ENCODE peak calls at places on chromosomes 12 and 14, in four cellular contexts. N is IMR-90, G is H9, X is H1. I is an unnamed sample.

GRCh38 chr14:61132894-61133293 is 148.2 kb downstream of the TMEM30B start:
- DNase-seq in N (no peak), G (no peak), X (no peak), I (peak; percentile 76)

GRCh38 chr12:92538970-92539749 is 163.6 kb upstream of the PLEKHG7 start:
- DNase-seq in N (peak; percentile 80), G (no peak), X (no peak), I (no peak)

GRCh38 chr14:54447231-54447692 is 6.1 kb upstream of the CNIH1 start:
- DNase-seq in N (peak; percentile 52), G (no peak), X (no peak), I (no peak)

GRCh38 chr12:15757553-15758255 is 31.5 kb downstream of the EPS8 start:
- DNase-seq in N (peak; percentile 92), G (no peak), X (no peak), I (peak; percentile 90)

GRCh38 chr12:117985182-117985581 is 16.4 kb upstream of the KSR2 start:
- DNase-seq in N (no peak), G (no peak), X (no peak), I (no peak)

GRCh38 chr14:100383727-100384158 is 60.6 kb downstream of the SLC25A47 start:
- DNase-seq in N (peak; percentile 55), G (peak; percentile 83), X (no peak), I (peak; percentile 79)

GRCh38 chr14:87745507-87746118 is 247.4 kb downstream of the GALC start:
- DNase-seq in N (peak; percentile 7), G (peak; percentile 57), X (peak; percentile 17), I (peak; percentile 82)

GRCh38 chr14:34750670-34751069 is 36.3 kb upstream of the CFL2 start:
- DNase-seq in N (peak; percentile 78), G (no peak), X (no peak), I (no peak)

GRCh38 chr12:108980831-108981618 is 39.8 kb downstream of the SVOP start:
- DNase-seq in N (peak; percentile 32), G (no peak), X (peak; percentile 10), I (peak; percentile 96)

GRCh38 chr12:24750263-24750662 is 198.6 kb downstream of the BCAT1 start:
- DNase-seq in N (no peak), G (no peak), X (no peak), I (no peak)

GRCh38 chr12:24748326-24748725 is 200.6 kb downstream of the BCAT1 start:
- DNase-seq in N (no peak), G (no peak), X (no peak), I (peak; percentile 42)

GRCh38 chr12:24751181-24751580 is 197.7 kb downstream of the BCAT1 start:
- DNase-seq in N (peak; percentile 47), G (no peak), X (no peak), I (no peak)

GRCh38 chr12:24746021-24746671 is 202.8 kb downstream of the BCAT1 start:
- DNase-seq in N (no peak), G (no peak), X (no peak), I (no peak)

GRCh38 chr12:24749171-24749570 is 199.7 kb downstream of the BCAT1 start:
- DNase-seq in N (no peak), G (no peak), X (no peak), I (peak; percentile 27)
- H4K5ac ChIP-seq in N (no peak overlapping the region), G (no peak overlapping the region), X (no peak overlapping the region), I (no peak overlapping the region)

DNA sequence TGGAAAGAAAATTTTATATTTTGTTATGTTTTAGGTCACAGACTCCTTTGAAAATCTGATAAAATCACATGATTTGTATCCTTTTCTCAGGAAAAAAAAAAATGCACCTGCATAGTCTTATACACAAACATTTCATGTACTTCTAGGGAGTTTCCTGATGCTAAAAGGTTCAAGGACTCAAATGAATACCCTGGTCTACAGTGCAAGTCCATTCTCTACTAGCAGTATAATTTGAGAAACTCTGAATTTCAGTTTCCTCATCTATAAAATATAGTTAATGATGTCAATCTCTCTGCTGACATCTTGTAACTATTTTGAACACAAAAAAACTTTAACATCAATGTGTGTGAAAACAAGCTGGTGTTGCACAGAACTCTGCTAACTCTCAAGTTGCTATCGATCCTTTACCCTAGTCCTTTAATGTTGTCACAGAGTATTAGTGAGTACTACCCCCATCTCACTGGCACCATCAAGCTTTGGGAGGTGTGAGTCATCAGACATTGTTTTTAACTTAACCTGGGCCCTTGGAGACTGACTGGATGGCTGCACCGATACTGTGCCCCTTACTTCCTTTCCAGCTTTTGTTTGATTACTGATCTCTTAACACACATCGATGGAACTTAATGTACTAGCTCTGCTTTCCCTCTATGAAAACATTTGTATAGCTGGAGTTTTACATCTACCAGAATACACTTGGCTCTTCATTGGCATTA is 251.9 kb upstream of the SOX5 start:
- DNase-seq in N (no peak), G (no peak), X (no peak), I (peak; percentile 22)
- H3K4me2 ChIP-seq in N (no peak overlapping the region), G (no peak overlapping the region), X (no peak overlapping the region), I (no peak overlapping the region)

DNA sequence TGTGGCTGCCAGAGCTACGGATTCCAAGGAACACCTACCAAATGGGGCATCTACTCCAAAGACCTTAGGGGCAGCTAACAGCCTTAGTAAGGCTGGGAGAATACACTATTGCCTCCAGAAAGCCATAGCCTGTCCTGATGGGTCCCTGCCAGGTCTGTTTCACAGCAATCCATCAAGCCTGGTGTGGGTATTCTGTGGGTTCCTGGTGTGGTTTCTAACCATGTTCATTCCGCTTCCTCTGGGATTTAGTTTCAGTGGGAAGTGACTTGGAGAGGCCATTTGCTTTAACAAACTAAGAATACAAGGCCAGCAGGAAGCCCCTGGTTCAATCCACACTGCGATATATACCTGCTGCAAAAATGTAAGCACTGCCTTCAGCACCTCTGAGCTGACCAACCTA is 220.5 kb downstream of the FOXN3 start:
- DNase-seq in N (no peak), G (no peak), X (no peak), I (no peak)
- H4K5ac ChIP-seq in N (no peak overlapping the region), G (no peak overlapping the region), X (no peak overlapping the region), I (no peak overlapping the region)

DNA sequence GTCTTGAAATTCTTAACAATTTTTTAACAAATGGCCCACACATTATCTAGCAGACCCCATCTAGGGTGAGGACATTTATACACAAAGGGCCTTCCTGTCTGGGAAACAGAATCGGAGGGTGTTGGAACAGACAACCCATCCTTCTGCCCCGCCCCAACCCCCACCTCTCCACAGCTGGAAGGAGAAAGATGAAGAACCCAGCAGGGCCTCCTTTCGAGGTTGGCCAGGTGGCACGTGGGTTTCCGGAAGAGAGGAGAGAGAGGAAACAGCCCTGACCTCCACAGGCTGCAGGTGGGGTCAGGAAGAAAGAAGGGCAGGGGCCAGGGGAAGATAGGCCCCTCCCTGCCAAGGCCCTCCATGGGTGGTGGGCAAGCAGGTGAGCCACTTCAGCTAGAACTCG is 57.2 kb downstream of the LRRC74A start:
- DNase-seq in N (no peak), G (no peak), X (no peak), I (no peak)
- H3K4me2 ChIP-seq in N (no peak overlapping the region), G (no peak overlapping the region), X (no peak overlapping the region), I (no peak overlapping the region)

GRCh38 chr14:23160924-23161522 is 22.4 kb downstream of the SLC7A8 start:
- DNase-seq in N (peak; percentile 78), G (peak; percentile 80), X (no peak), I (peak; percentile 89)

GRCh38 chr14:23163830-23164229 is 19.6 kb downstream of the SLC7A8 start:
- DNase-seq in N (no peak), G (no peak), X (no peak), I (no peak)

GRCh38 chr14:23164250-23164649 is 19.2 kb downstream of the SLC7A8 start:
- DNase-seq in N (no peak), G (no peak), X (no peak), I (no peak)

GRCh38 chr14:23162800-23163199 is 20.7 kb downstream of the SLC7A8 start:
- DNase-seq in N (no peak), G (no peak), X (no peak), I (no peak)

GRCh38 chr14:23162005-23162404 is 21.5 kb downstream of the SLC7A8 start:
- DNase-seq in N (no peak), G (no peak), X (no peak), I (no peak)
- H4K5ac ChIP-seq in N (no peak overlapping the region), G (no peak overlapping the region), X (no peak overlapping the region), I (no peak overlapping the region)

GRCh38 chr14:64196668-64197411 is 97.3 kb downstream of the ESR2 start:
- DNase-seq in N (peak; percentile 64), G (peak; percentile 67), X (no peak), I (peak; percentile 83)
- H3K4me2 ChIP-seq in N (peak overlapping the region; percentile 82), G (peak overlapping the region; percentile 49), X (peak overlapping the region; percentile 72), I (peak overlapping the region; percentile 72)

GRCh38 chr12:19440019-19440858 is 947 bp downstream of the AEBP2 start:
- DNase-seq in N (peak; percentile 51), G (peak; percentile 61), X (no peak), I (peak; percentile 66)
- H4K5ac ChIP-seq in N (peak overlapping the region; percentile 87), G (no peak overlapping the region), X (peak overlapping the region; percentile 98), I (no peak overlapping the region)

DNA sequence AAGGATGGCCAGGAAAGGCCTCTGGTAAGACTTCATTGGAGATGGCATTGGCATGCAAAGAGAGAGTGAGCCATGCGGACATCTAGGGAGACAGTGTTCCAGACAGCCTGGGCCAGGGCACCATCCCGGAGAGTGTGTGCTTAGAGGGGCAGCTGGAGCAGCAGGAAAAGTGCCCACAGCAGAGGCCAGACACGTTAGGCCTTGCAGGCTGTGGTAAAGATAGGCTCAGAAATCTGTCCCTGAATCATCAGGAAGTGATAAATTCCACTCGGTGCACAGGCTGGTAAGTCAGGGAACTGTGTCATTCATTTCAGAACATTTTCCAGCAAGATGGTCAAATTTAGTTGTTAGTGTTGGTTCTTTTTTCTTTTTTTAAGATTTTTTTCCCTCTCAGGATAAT is 8.8 kb downstream of the GALNT16 start:
- DNase-seq in N (peak; percentile 61), G (no peak), X (no peak), I (no peak)
- H3K4me2 ChIP-seq in N (no peak overlapping the region), G (no peak overlapping the region), X (no peak overlapping the region), I (no peak overlapping the region)

GRCh38 chr12:59404109-59404650 is 191.6 kb upstream of the SLC16A7 start:
- DNase-seq in N (no peak), G (no peak), X (no peak), I (no peak)
- H4K5ac ChIP-seq in N (no peak overlapping the region), G (no peak overlapping the region), X (no peak overlapping the region), I (no peak overlapping the region)

DNA sequence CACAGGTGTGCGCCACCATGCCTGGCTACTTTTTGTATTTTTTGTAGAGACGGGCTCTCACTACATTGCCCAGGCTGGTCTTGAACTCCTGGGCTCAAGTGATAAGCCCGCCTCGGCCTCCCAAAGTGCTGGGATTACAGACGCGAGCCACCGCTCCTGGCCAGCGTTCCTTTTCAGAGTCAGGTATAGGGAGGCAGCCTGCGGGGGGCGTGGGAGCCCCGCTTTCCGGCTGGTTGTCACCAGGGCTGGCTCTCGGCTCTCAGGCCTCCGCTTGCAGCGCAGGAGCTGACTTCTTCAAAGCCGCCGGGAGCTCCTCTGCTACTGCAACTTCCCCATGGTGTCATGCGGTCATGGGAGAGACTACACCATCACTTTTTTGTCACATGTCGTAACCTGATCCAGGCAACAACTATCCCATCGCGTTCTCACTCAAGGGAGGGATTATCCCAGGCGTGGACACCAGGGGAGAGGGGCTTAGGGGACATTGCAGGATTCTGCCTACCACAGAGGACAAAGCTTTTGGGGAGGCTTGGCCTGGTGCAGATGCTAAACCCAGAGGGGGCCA is 129.4 kb downstream of the SCARB1 start:
- DNase-seq in N (peak; percentile 54), G (peak; percentile 94), X (peak; percentile 49), I (peak; percentile 98)
- H3K4me2 ChIP-seq in N (no peak overlapping the region), G (no peak overlapping the region), X (peak overlapping the region; percentile 16), I (no peak overlapping the region)

I was measured in mesendoderm.